ENCODE peak calls at places on chromosome 13, in eight cellular contexts. W is AG08396; J is T-helper 1 cell; C is progenitor cell of endocrine pancreas; Q is activated CD4-positive, alpha-beta T cell treated with anti-CD3 and anti-CD28 coated beads, Interleukin-2, amount 50 U/mL, for 24 hours; A is astrocyte of the hippocampus; R is NCI-H1694; O is HTR-8/SVneo. Z is an unnamed sample.

GRCh38 chr13:48210178-48210577 is 22.8 kb upstream of the ITM2B start:
- DNase-seq in W (peak; percentile 47), J (no peak), C (no peak), Q (no peak), A (peak; percentile 13), R (no peak), O (no peak), Z (no peak)

GRCh38 chr13:66585669-66586203 is 644.4 kb downstream of the PCDH9 start:
- DNase-seq in W (no peak), J (no peak), C (no peak), Q (no peak), A (peak; percentile 23), R (no peak), O (no peak), Z (no peak)

GRCh38 chr13:99062593-99062992 is 84.7 kb upstream of the DOCK9 start:
- DNase-seq in W (no peak), J (no peak), C (no peak), Q (no peak), A (peak; percentile 83), R (peak; percentile 87), O (no peak), Z (peak; percentile 75)

GRCh38 chr13:105213512-105213911 is 1322.0 kb downstream of the EFNB2 start:
- DNase-seq in W (no peak), J (no peak), C (no peak), Q (no peak), A (no peak), R (no peak), O (no peak), Z (no peak)

GRCh38 chr13:103277959-103278673 is 211.9 kb upstream of the SLC10A2 start:
- DNase-seq in W (no peak), J (no peak), C (no peak), Q (no peak), A (no peak), R (no peak), O (no peak), Z (no peak)

GRCh38 chr13:98466634-98467236 is 110.2 kb downstream of the STK24 start:
- DNase-seq in W (peak; percentile 75), J (no peak), C (peak; percentile 37), Q (peak; percentile 33), A (peak; percentile 65), R (peak; percentile 81), O (peak; percentile 13), Z (peak; percentile 47)

GRCh38 chr13:110916671-110917142 is 1.8 kb upstream of the ANKRD10 start:
- DNase-seq in W (peak; percentile 70), J (no peak), C (no peak), Q (no peak), A (peak; percentile 92), R (no peak), O (no peak), Z (peak; percentile 93)

GRCh38 chr13:94268661-94269060 is 210.8 kb downstream of the DCT start:
- DNase-seq in W (no peak), J (no peak), C (no peak), Q (no peak), A (no peak), R (no peak), O (no peak), Z (peak; percentile 38)

GRCh38 chr13:44930907-44931676 is 58.2 kb downstream of the NUFIP1 start:
- DNase-seq in W (no peak), J (no peak), C (no peak), Q (no peak), A (peak; percentile 64), R (no peak), O (no peak), Z (peak; percentile 94)

GRCh38 chr13:102847272-102848234 is 1.7 kb downstream of the ERCC5 start:
- DNase-seq in W (no peak), J (no peak), C (no peak), Q (no peak), A (peak; percentile 50), R (peak; percentile 34), O (no peak), Z (peak; percentile 50)

GRCh38 chr13:44159633-44160279 is 213.9 kb upstream of the SERP2 start:
- DNase-seq in W (no peak), J (no peak), C (no peak), Q (no peak), A (peak; percentile 71), R (no peak), O (peak; percentile 9), Z (no peak)

GRCh38 chr13:44768775-44769578 is 192.8 kb upstream of the TSC22D1 start:
- DNase-seq in W (no peak), J (no peak), C (no peak), Q (peak; percentile 32), A (peak; percentile 15), R (no peak), O (no peak), Z (no peak)

GRCh38 chr13:111640476-111640875 is 320.0 kb downstream of the TEX29 start:
- DNase-seq in W (no peak), J (no peak), C (no peak), Q (no peak), A (no peak), R (no peak), O (no peak), Z (no peak)

GRCh38 chr13:98274921-98275487 is 97.9 kb upstream of the RNF113B start:
- DNase-seq in W (no peak), J (no peak), C (no peak), Q (no peak), A (no peak), R (no peak), O (no peak), Z (no peak)

Z was measured in myocyte.